ENCODE peak calls at places on chromosome 10, in six cellular contexts. One of them, this sample, is unnamed.

GRCh38 chr10:3294919-3295318 is 122.3 kb upstream of the PITRM1 start:
- DNase-seq in transverse colon: no peak
- DNase-seq in CD8-positive, alpha-beta T cell: no peak
- DNase-seq in OCI-LY7: no peak
- DNase-seq in lung: no peak
- DNase-seq in PC-9: no peak
- DNase-seq in this sample: no peak

GRCh38 chr10:112027881-112028280 is 155.7 kb downstream of the GPAM start:
- DNase-seq in transverse colon: no peak
- DNase-seq in CD8-positive, alpha-beta T cell: no peak
- DNase-seq in OCI-LY7: no peak
- DNase-seq in lung: no peak
- DNase-seq in PC-9: no peak
- DNase-seq in this sample: peak; percentile 12

GRCh38 chr10:30199376-30200018 is 140.1 kb upstream of the JCAD start:
- DNase-seq in transverse colon: no peak
- DNase-seq in CD8-positive, alpha-beta T cell: no peak
- DNase-seq in OCI-LY7: no peak
- DNase-seq in lung: no peak
- DNase-seq in PC-9: no peak
- DNase-seq in this sample: no peak

GRCh38 chr10:89888647-89889046 is 187.3 kb downstream of the KIF20B start:
- DNase-seq in transverse colon: no peak
- DNase-seq in CD8-positive, alpha-beta T cell: no peak
- DNase-seq in OCI-LY7: peak; percentile 35
- DNase-seq in lung: no peak
- DNase-seq in PC-9: no peak
- DNase-seq in this sample: no peak

GRCh38 chr10:16184911-16185310 is 251.9 kb upstream of the PTER start:
- DNase-seq in transverse colon: no peak
- DNase-seq in CD8-positive, alpha-beta T cell: no peak
- DNase-seq in OCI-LY7: no peak
- DNase-seq in lung: no peak
- DNase-seq in PC-9: no peak
- DNase-seq in this sample: no peak

GRCh38 chr10:77004917-77005564 is 632.6 kb downstream of the KCNMA1 start:
- DNase-seq in transverse colon: no peak
- DNase-seq in CD8-positive, alpha-beta T cell: no peak
- DNase-seq in OCI-LY7: peak; percentile 21
- DNase-seq in lung: peak; percentile 30
- DNase-seq in PC-9: peak; percentile 42
- DNase-seq in this sample: no peak

GRCh38 chr10:92844746-92845145 is 3.6 kb upstream of the EXOC6 start:
- DNase-seq in transverse colon: no peak
- DNase-seq in CD8-positive, alpha-beta T cell: no peak
- DNase-seq in OCI-LY7: no peak
- DNase-seq in lung: no peak
- DNase-seq in PC-9: no peak
- DNase-seq in this sample: no peak

GRCh38 chr10:125014984-125015944 is 73.3 kb downstream of the ZRANB1 start:
- DNase-seq in transverse colon: no peak
- DNase-seq in CD8-positive, alpha-beta T cell: peak; percentile 12
- DNase-seq in OCI-LY7: no peak
- DNase-seq in lung: no peak
- DNase-seq in PC-9: no peak
- DNase-seq in this sample: no peak

GRCh38 chr10:26474062-26474461 is 35.9 kb downstream of the APBB1IP start:
- DNase-seq in transverse colon: no peak
- DNase-seq in CD8-positive, alpha-beta T cell: no peak
- DNase-seq in OCI-LY7: no peak
- DNase-seq in lung: no peak
- DNase-seq in PC-9: no peak
- DNase-seq in this sample: no peak

GRCh38 chr10:117075064-117075463 is 63.0 kb downstream of the VAX1 start:
- DNase-seq in transverse colon: no peak
- DNase-seq in CD8-positive, alpha-beta T cell: no peak
- DNase-seq in OCI-LY7: no peak
- DNase-seq in lung: no peak
- DNase-seq in PC-9: peak; percentile 39
- DNase-seq in this sample: no peak

GRCh38 chr10:97888134-97888533 is 38.5 kb downstream of the GOLGA7B start:
- DNase-seq in transverse colon: no peak
- DNase-seq in CD8-positive, alpha-beta T cell: no peak
- DNase-seq in OCI-LY7: no peak
- DNase-seq in lung: no peak
- DNase-seq in PC-9: no peak
- DNase-seq in this sample: no peak

GRCh38 chr10:63166742-63167258 is 33.7 kb downstream of the NRBF2 start:
- DNase-seq in transverse colon: no peak
- DNase-seq in CD8-positive, alpha-beta T cell: no peak
- DNase-seq in OCI-LY7: peak; percentile 78
- DNase-seq in lung: no peak
- DNase-seq in PC-9: peak; percentile 60
- DNase-seq in this sample: no peak

GRCh38 chr10:5858811-5859210 is 30.9 kb downstream of the ANKRD16 start:
- DNase-seq in transverse colon: no peak
- DNase-seq in CD8-positive, alpha-beta T cell: no peak
- DNase-seq in OCI-LY7: no peak
- DNase-seq in lung: no peak
- DNase-seq in PC-9: no peak
- DNase-seq in this sample: no peak

GRCh38 chr10:19817251-19818046 is 1.2 kb downstream of the PLXDC2 start:
- DNase-seq in transverse colon: peak; percentile 43
- DNase-seq in CD8-positive, alpha-beta T cell: no peak
- DNase-seq in OCI-LY7: no peak
- DNase-seq in lung: no peak
- DNase-seq in PC-9: no peak
- DNase-seq in this sample: no peak

GRCh38 chr10:74439213-74439612 is 288.2 kb downstream of the ADK start:
- DNase-seq in transverse colon: no peak
- DNase-seq in CD8-positive, alpha-beta T cell: no peak
- DNase-seq in OCI-LY7: no peak
- DNase-seq in lung: no peak
- DNase-seq in PC-9: no peak
- DNase-seq in this sample: no peak

GRCh38 chr10:73819513-73820093 is 8.2 kb upstream of the NDST2 start:
- DNase-seq in transverse colon: peak; percentile 84
- DNase-seq in CD8-positive, alpha-beta T cell: no peak
- DNase-seq in OCI-LY7: no peak
- DNase-seq in lung: peak; percentile 83
- DNase-seq in PC-9: no peak
- DNase-seq in this sample: no peak

GRCh38 chr10:58957517-58957916 is 218.9 kb upstream of the PHYHIPL start:
- DNase-seq in transverse colon: no peak
- DNase-seq in CD8-positive, alpha-beta T cell: no peak
- DNase-seq in OCI-LY7: no peak
- DNase-seq in lung: no peak
- DNase-seq in PC-9: no peak
- DNase-seq in this sample: no peak

GRCh38 chr10:58965855-58966254 is 210.6 kb upstream of the PHYHIPL start:
- DNase-seq in transverse colon: no peak
- DNase-seq in CD8-positive, alpha-beta T cell: no peak
- DNase-seq in OCI-LY7: no peak
- DNase-seq in lung: no peak
- DNase-seq in PC-9: no peak
- DNase-seq in this sample: no peak

GRCh38 chr10:58963723-58964124 is 212.7 kb upstream of the PHYHIPL start:
- DNase-seq in transverse colon: no peak
- DNase-seq in CD8-positive, alpha-beta T cell: no peak
- DNase-seq in OCI-LY7: no peak
- DNase-seq in lung: no peak
- DNase-seq in PC-9: no peak
- DNase-seq in this sample: no peak

GRCh38 chr10:58967551-58968418 is 208.7 kb upstream of the PHYHIPL start:
- DNase-seq in transverse colon: no peak
- DNase-seq in CD8-positive, alpha-beta T cell: no peak
- DNase-seq in OCI-LY7: no peak
- DNase-seq in lung: no peak
- DNase-seq in PC-9: peak; percentile 58
- DNase-seq in this sample: no peak

DNA sequence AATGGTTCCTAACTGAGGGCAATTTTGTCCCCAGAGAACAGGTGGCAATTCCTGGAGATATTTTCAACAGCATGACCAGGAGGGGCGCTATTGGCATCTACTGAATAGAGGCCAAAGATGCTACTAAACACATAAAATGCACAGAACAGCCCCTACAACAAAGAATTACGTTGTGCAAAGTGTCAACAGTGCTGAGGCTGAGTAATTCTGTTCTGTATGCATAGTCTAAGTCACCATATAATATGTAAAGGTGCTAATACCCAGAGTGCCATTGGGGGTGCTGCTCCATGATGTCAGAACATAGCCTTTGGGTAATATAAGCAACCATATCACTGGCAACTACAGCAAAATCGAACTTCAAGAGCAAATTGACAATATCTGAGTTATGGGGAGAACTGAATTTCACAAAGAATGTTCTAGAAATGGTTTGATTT is 213.3 kb upstream of the PHYHIPL start:
- DNase-seq in transverse colon: no peak
- DNase-seq in CD8-positive, alpha-beta T cell: no peak
- DNase-seq in OCI-LY7: peak; percentile 7
- DNase-seq in lung: no peak
- DNase-seq in PC-9: no peak
- DNase-seq in this sample: no peak
- TF ChIP-seq CTCF in transverse colon: no peak
- TF ChIP-seq CTCF in CD8-positive, alpha-beta T cell: no peak
- TF ChIP-seq CTCF in OCI-LY7: peak; percentile 74
- TF ChIP-seq CTCF in lung: no peak
- TF ChIP-seq CTCF in PC-9: peak; percentile 47
- TF ChIP-seq CTCF in this sample: no peak

GRCh38 chr10:32951111-32951510 is 6.9 kb downstream of the ITGB1 start:
- DNase-seq in transverse colon: no peak
- DNase-seq in CD8-positive, alpha-beta T cell: no peak
- DNase-seq in OCI-LY7: no peak
- DNase-seq in lung: no peak
- DNase-seq in PC-9: no peak
- DNase-seq in this sample: no peak

GRCh38 chr10:32949221-32949678 is 8.8 kb downstream of the ITGB1 start:
- DNase-seq in transverse colon: no peak
- DNase-seq in CD8-positive, alpha-beta T cell: no peak
- DNase-seq in OCI-LY7: peak; percentile 49
- DNase-seq in lung: no peak
- DNase-seq in PC-9: no peak
- DNase-seq in this sample: no peak

GRCh38 chr10:32952541-32953276 is 5.3 kb downstream of the ITGB1 start:
- DNase-seq in transverse colon: no peak
- DNase-seq in CD8-positive, alpha-beta T cell: no peak
- DNase-seq in OCI-LY7: no peak
- DNase-seq in lung: no peak
- DNase-seq in PC-9: no peak
- DNase-seq in this sample: no peak

GRCh38 chr10:32952094-32952493 is 5.9 kb downstream of the ITGB1 start:
- DNase-seq in transverse colon: no peak
- DNase-seq in CD8-positive, alpha-beta T cell: no peak
- DNase-seq in OCI-LY7: no peak
- DNase-seq in lung: no peak
- DNase-seq in PC-9: no peak
- DNase-seq in this sample: no peak

GRCh38 chr10:32950457-32951109 is 7.4 kb downstream of the ITGB1 start:
- DNase-seq in transverse colon: no peak
- DNase-seq in CD8-positive, alpha-beta T cell: no peak
- DNase-seq in OCI-LY7: no peak
- DNase-seq in lung: no peak
- DNase-seq in PC-9: no peak
- DNase-seq in this sample: no peak
- H3K4me1 ChIP-seq in transverse colon: peaks cover 57% of the 10 kb centered on the region
- H3K4me1 ChIP-seq in CD8-positive, alpha-beta T cell: peaks cover 26% of the 10 kb centered on the region
- H3K4me1 ChIP-seq in OCI-LY7: peaks cover 98% of the 10 kb centered on the region
- H3K4me1 ChIP-seq in lung: peaks cover 35% of the 10 kb centered on the region
- H3K4me1 ChIP-seq in PC-9: peaks cover 53% of the 10 kb centered on the region
- H3K4me1 ChIP-seq in this sample: peaks cover 96% of the 10 kb centered on the region

DNA sequence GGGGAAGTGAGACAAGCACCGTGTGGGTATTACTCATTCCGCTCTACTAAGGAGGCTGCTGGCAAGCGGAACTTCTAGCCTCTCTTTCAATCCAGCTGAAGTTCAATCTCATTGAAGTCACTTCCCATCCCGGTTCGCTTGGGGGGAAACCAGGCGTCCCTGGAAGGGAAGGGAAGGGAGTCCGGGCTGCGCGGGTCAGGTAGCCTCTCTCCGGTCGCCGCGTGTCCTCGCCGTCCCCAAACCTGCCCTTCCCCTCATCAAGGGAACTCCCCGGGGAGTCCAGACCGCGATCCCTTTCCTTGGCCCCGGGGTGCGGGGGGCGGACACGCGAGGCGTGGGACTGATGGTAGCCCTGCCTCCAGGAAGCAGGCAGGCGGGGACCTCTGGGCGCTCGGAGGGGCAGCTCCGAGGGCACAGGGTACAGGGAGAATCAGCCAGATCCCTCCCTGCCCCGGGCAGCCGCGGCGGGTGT is 598 bp upstream of the ZEB1 start:
- DNase-seq in transverse colon: no peak
- DNase-seq in CD8-positive, alpha-beta T cell: peak; percentile 59
- DNase-seq in OCI-LY7: peak; percentile 89
- DNase-seq in lung: peak; percentile 58
- DNase-seq in PC-9: no peak
- DNase-seq in this sample: peak; percentile 92
- TF ChIP-seq CTCF in transverse colon: no peak
- TF ChIP-seq CTCF in CD8-positive, alpha-beta T cell: no peak
- TF ChIP-seq CTCF in OCI-LY7: no peak
- TF ChIP-seq CTCF in lung: no peak
- TF ChIP-seq CTCF in PC-9: no peak
- TF ChIP-seq CTCF in this sample: no peak

GRCh38 chr10:132415956-132416355 is 19.0 kb downstream of the PWWP2B start:
- DNase-seq in transverse colon: no peak
- DNase-seq in CD8-positive, alpha-beta T cell: no peak
- DNase-seq in OCI-LY7: no peak
- DNase-seq in lung: no peak
- DNase-seq in PC-9: no peak
- DNase-seq in this sample: no peak

GRCh38 chr10:132414402-132415016 is 17.5 kb downstream of the PWWP2B start:
- DNase-seq in transverse colon: no peak
- DNase-seq in CD8-positive, alpha-beta T cell: no peak
- DNase-seq in OCI-LY7: no peak
- DNase-seq in lung: no peak
- DNase-seq in PC-9: no peak
- DNase-seq in this sample: no peak

GRCh38 chr10:132416566-132417248 is 19.7 kb downstream of the PWWP2B start:
- DNase-seq in transverse colon: no peak
- DNase-seq in CD8-positive, alpha-beta T cell: no peak
- DNase-seq in OCI-LY7: no peak
- DNase-seq in lung: no peak
- DNase-seq in PC-9: no peak
- DNase-seq in this sample: no peak

GRCh38 chr10:132413226-132414205 is 16.5 kb downstream of the PWWP2B start:
- DNase-seq in transverse colon: no peak
- DNase-seq in CD8-positive, alpha-beta T cell: no peak
- DNase-seq in OCI-LY7: no peak
- DNase-seq in lung: no peak
- DNase-seq in PC-9: no peak
- DNase-seq in this sample: no peak

DNA sequence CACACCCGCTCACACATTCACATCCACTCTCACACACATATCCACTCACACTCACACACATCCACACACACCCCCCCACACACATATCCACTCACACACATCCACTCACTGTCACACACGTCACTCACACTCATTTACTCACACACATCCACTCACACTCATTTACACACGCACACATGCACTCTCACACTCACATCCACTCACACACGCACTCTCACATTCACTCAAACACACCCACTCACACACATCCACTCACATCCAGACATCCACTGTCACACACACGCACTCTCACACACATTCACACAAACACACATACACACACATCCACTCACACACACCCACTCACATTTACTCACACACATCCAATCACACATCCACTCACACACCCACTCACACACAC is 18.3 kb downstream of the PWWP2B start:
- DNase-seq in transverse colon: no peak
- DNase-seq in CD8-positive, alpha-beta T cell: no peak
- DNase-seq in OCI-LY7: no peak
- DNase-seq in lung: no peak
- DNase-seq in PC-9: no peak
- DNase-seq in this sample: no peak
- H3K4me1 ChIP-seq in transverse colon: peaks cover 75% of the 10 kb centered on the region
- H3K4me1 ChIP-seq in CD8-positive, alpha-beta T cell: peaks cover 6% of the 10 kb centered on the region
- H3K4me1 ChIP-seq in OCI-LY7: peaks cover 22% of the 10 kb centered on the region
- H3K4me1 ChIP-seq in lung: no peaks in the 10 kb centered on the region
- H3K4me1 ChIP-seq in PC-9: peaks cover 28% of the 10 kb centered on the region
- H3K4me1 ChIP-seq in this sample: peaks cover 96% of the 10 kb centered on the region

This sample was measured in esophagus muscularis mucosa.